ENCODE peak calls at places on chromosomes 3 and 15, in eight cellular contexts. One of them, this sample, is unnamed.

GRCh38 chr3:148528024-148528423 is 169.7 kb upstream of the AGTR1 start:
- DNase-seq in dorsolateral prefrontal cortex: no peak
- DNase-seq in adrenal gland: no peak
- DNase-seq in nephron progenitor cell: no peak
- DNase-seq in upper lobe of right lung: no peak
- DNase-seq in colonic mucosa: no peak
- DNase-seq in HL-60: no peak
- DNase-seq in natural killer cell: no peak
- DNase-seq in this sample: no peak

GRCh38 chr15:63294354-63294753 is 16.9 kb downstream of the APH1B start:
- DNase-seq in upper lobe of right lung: no peak
- DNase-seq in natural killer cell: no peak
- DNase-seq in dorsolateral prefrontal cortex: no peak
- DNase-seq in adrenal gland: no peak
- DNase-seq in HL-60: no peak
- DNase-seq in colonic mucosa: no peak
- DNase-seq in nephron progenitor cell: no peak
- DNase-seq in this sample: no peak

GRCh38 chr3:43169987-43170386 is 64.1 kb upstream of the POMGNT2 start:
- DNase-seq in adrenal gland: no peak
- DNase-seq in nephron progenitor cell: no peak
- DNase-seq in colonic mucosa: no peak
- DNase-seq in natural killer cell: no peak
- DNase-seq in upper lobe of right lung: no peak
- DNase-seq in dorsolateral prefrontal cortex: no peak
- DNase-seq in HL-60: no peak
- DNase-seq in this sample: no peak

GRCh38 chr15:40567111-40567510 is 2.0 kb upstream of the RPUSD2 start:
- DNase-seq in HL-60: peak
- DNase-seq in upper lobe of right lung: no peak
- DNase-seq in adrenal gland: no peak
- DNase-seq in dorsolateral prefrontal cortex: no peak
- DNase-seq in nephron progenitor cell: no peak
- DNase-seq in colonic mucosa: no peak
- DNase-seq in natural killer cell: no peak
- DNase-seq in this sample: no peak

GRCh38 chr3:42179110-42179725 is 86.8 kb downstream of the CCK start:
- DNase-seq in colonic mucosa: peak
- DNase-seq in nephron progenitor cell: peak
- DNase-seq in HL-60: no peak
- DNase-seq in dorsolateral prefrontal cortex: no peak
- DNase-seq in adrenal gland: peak
- DNase-seq in upper lobe of right lung: no peak
- DNase-seq in natural killer cell: no peak
- DNase-seq in this sample: peak

GRCh38 chr3:133949438-133949837 is 53.8 kb upstream of the RAB6B start:
- DNase-seq in colonic mucosa: no peak
- DNase-seq in HL-60: no peak
- DNase-seq in nephron progenitor cell: no peak
- DNase-seq in upper lobe of right lung: no peak
- DNase-seq in dorsolateral prefrontal cortex: no peak
- DNase-seq in adrenal gland: peak
- DNase-seq in natural killer cell: no peak
- DNase-seq in this sample: no peak

GRCh38 chr3:43390255-43390588 is 103.9 kb downstream of the SNRK start:
- DNase-seq in HL-60: no peak
- DNase-seq in natural killer cell: no peak
- DNase-seq in colonic mucosa: no peak
- DNase-seq in upper lobe of right lung: no peak
- DNase-seq in nephron progenitor cell: no peak
- DNase-seq in dorsolateral prefrontal cortex: no peak
- DNase-seq in adrenal gland: no peak
- DNase-seq in this sample: no peak

GRCh38 chr3:48694610-48695051 is 8.9 kb upstream of the NCKIPSD start:
- DNase-seq in upper lobe of right lung: peak
- DNase-seq in dorsolateral prefrontal cortex: peak
- DNase-seq in nephron progenitor cell: no peak
- DNase-seq in natural killer cell: no peak
- DNase-seq in adrenal gland: peak
- DNase-seq in HL-60: no peak
- DNase-seq in colonic mucosa: peak
- DNase-seq in this sample: peak

GRCh38 chr3:12831582-12831866 is 9.8 kb downstream of the RPL32 start:
- DNase-seq in nephron progenitor cell: no peak
- DNase-seq in upper lobe of right lung: no peak
- DNase-seq in dorsolateral prefrontal cortex: no peak
- DNase-seq in colonic mucosa: no peak
- DNase-seq in HL-60: no peak
- DNase-seq in natural killer cell: no peak
- DNase-seq in adrenal gland: no peak
- DNase-seq in this sample: no peak

GRCh38 chr3:12830785-12831581 is 10.4 kb downstream of the RPL32 start:
- DNase-seq in nephron progenitor cell: no peak
- DNase-seq in dorsolateral prefrontal cortex: no peak
- DNase-seq in natural killer cell: no peak
- DNase-seq in upper lobe of right lung: peak
- DNase-seq in adrenal gland: no peak
- DNase-seq in colonic mucosa: no peak
- DNase-seq in HL-60: no peak
- DNase-seq in this sample: no peak

GRCh38 chr3:12829404-12829803 is 12.0 kb downstream of the RPL32 start:
- DNase-seq in adrenal gland: no peak
- DNase-seq in HL-60: no peak
- DNase-seq in upper lobe of right lung: no peak
- DNase-seq in colonic mucosa: no peak
- DNase-seq in dorsolateral prefrontal cortex: no peak
- DNase-seq in nephron progenitor cell: no peak
- DNase-seq in natural killer cell: no peak
- DNase-seq in this sample: no peak

GRCh38 chr3:12828751-12829150 is 12.6 kb downstream of the RPL32 start:
- DNase-seq in natural killer cell: no peak
- DNase-seq in HL-60: no peak
- DNase-seq in dorsolateral prefrontal cortex: no peak
- DNase-seq in nephron progenitor cell: no peak
- DNase-seq in colonic mucosa: no peak
- DNase-seq in adrenal gland: no peak
- DNase-seq in upper lobe of right lung: no peak
- DNase-seq in this sample: no peak

GRCh38 chr3:12829886-12830784 is 11.2 kb downstream of the RPL32 start:
- DNase-seq in colonic mucosa: no peak
- DNase-seq in upper lobe of right lung: no peak
- DNase-seq in HL-60: no peak
- DNase-seq in adrenal gland: no peak
- DNase-seq in nephron progenitor cell: no peak
- DNase-seq in natural killer cell: no peak
- DNase-seq in dorsolateral prefrontal cortex: no peak
- DNase-seq in this sample: no peak
- TF ChIP-seq CTCF in colonic mucosa: no peak
- TF ChIP-seq CTCF in upper lobe of right lung: no peak
- TF ChIP-seq CTCF in HL-60: no peak
- TF ChIP-seq CTCF in adrenal gland: no peak
- TF ChIP-seq CTCF in nephron progenitor cell: no peak
- TF ChIP-seq CTCF in natural killer cell: no peak
- TF ChIP-seq CTCF in dorsolateral prefrontal cortex: no peak
- TF ChIP-seq CTCF in this sample: no peak

GRCh38 chr15:67106764-67107013 is 41.3 kb downstream of the SMAD3 start:
- DNase-seq in upper lobe of right lung: no peak
- DNase-seq in HL-60: no peak
- DNase-seq in natural killer cell: no peak
- DNase-seq in dorsolateral prefrontal cortex: no peak
- DNase-seq in adrenal gland: no peak
- DNase-seq in nephron progenitor cell: no peak
- DNase-seq in colonic mucosa: no peak
- DNase-seq in this sample: no peak

GRCh38 chr15:67105991-67106763 is 40.8 kb downstream of the SMAD3 start:
- DNase-seq in HL-60: no peak
- DNase-seq in adrenal gland: no peak
- DNase-seq in colonic mucosa: no peak
- DNase-seq in dorsolateral prefrontal cortex: no peak
- DNase-seq in nephron progenitor cell: no peak
- DNase-seq in upper lobe of right lung: no peak
- DNase-seq in natural killer cell: no peak
- DNase-seq in this sample: no peak

GRCh38 chr15:67103869-67104268 is 38.5 kb downstream of the SMAD3 start:
- DNase-seq in natural killer cell: no peak
- DNase-seq in dorsolateral prefrontal cortex: no peak
- DNase-seq in nephron progenitor cell: no peak
- DNase-seq in HL-60: no peak
- DNase-seq in upper lobe of right lung: no peak
- DNase-seq in colonic mucosa: no peak
- DNase-seq in adrenal gland: no peak
- DNase-seq in this sample: no peak

GRCh38 chr15:67104453-67104852 is 39.1 kb downstream of the SMAD3 start:
- DNase-seq in nephron progenitor cell: no peak
- DNase-seq in HL-60: no peak
- DNase-seq in upper lobe of right lung: no peak
- DNase-seq in natural killer cell: no peak
- DNase-seq in colonic mucosa: no peak
- DNase-seq in dorsolateral prefrontal cortex: no peak
- DNase-seq in adrenal gland: no peak
- DNase-seq in this sample: no peak

DNA sequence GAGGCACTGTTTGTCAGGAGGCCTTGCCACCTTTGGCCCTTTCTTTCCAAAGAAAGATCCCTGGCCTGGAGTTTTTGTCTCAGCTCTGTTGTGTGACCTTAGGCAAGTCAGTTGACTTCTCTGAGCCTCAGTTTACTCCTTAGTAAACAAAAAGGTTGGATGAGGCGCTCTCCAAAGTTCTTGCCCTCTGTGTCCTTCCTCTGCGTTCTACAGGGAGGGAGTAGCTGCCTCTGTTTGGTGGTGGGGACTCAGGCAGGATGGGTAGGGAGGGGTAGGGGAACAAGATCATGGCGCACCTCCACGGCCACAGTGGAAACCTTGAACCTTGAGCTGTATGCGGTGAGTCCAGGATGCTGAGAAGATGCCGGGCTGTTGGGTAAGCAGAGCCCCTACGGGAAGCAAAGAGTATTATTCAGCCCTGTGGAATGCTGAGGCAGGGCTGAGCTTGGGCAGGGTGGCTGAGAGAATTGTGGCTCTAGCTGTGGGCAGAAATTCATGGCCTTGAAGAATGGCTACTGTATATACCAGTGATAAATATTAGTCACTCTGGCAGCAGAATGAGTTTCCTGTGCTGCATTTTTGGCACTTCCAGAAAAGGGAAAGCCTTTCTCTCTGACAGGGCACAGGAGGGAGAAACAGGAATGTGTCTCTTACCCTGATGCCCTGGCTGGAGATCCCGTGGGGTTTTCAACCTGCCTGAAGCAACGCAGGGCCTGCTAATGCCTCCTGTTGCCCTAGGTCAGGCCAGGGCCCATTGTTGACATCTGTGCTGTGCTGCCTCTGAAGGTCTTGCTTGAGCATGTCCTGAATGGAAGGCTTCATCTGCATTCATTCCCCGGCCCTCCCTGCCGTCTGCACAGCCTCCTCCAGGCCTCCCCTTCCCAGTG is 39.9 kb downstream of the SMAD3 start:
- DNase-seq in HL-60: no peak
- DNase-seq in nephron progenitor cell: no peak
- DNase-seq in natural killer cell: no peak
- DNase-seq in upper lobe of right lung: no peak
- DNase-seq in dorsolateral prefrontal cortex: no peak
- DNase-seq in colonic mucosa: peak
- DNase-seq in adrenal gland: peak
- DNase-seq in this sample: peak
- TF ChIP-seq CTCF in HL-60: no peak
- TF ChIP-seq CTCF in nephron progenitor cell: no peak
- TF ChIP-seq CTCF in natural killer cell: no peak
- TF ChIP-seq CTCF in upper lobe of right lung: peak
- TF ChIP-seq CTCF in dorsolateral prefrontal cortex: no peak
- TF ChIP-seq CTCF in colonic mucosa: no peak
- TF ChIP-seq CTCF in adrenal gland: peak
- TF ChIP-seq CTCF in this sample: no peak

GRCh38 chr3:58784888-58785287 is 118.3 kb upstream of the FAM3D start:
- DNase-seq in colonic mucosa: no peak
- DNase-seq in upper lobe of right lung: no peak
- DNase-seq in nephron progenitor cell: no peak
- DNase-seq in HL-60: no peak
- DNase-seq in natural killer cell: no peak
- DNase-seq in dorsolateral prefrontal cortex: no peak
- DNase-seq in adrenal gland: no peak
- DNase-seq in this sample: no peak

GRCh38 chr3:58779934-58780333 is 113.4 kb upstream of the FAM3D start:
- DNase-seq in colonic mucosa: no peak
- DNase-seq in natural killer cell: no peak
- DNase-seq in dorsolateral prefrontal cortex: no peak
- DNase-seq in adrenal gland: no peak
- DNase-seq in upper lobe of right lung: no peak
- DNase-seq in HL-60: no peak
- DNase-seq in nephron progenitor cell: no peak
- DNase-seq in this sample: no peak

GRCh38 chr3:58784425-58784824 is 117.9 kb upstream of the FAM3D start:
- DNase-seq in HL-60: no peak
- DNase-seq in upper lobe of right lung: no peak
- DNase-seq in natural killer cell: no peak
- DNase-seq in adrenal gland: no peak
- DNase-seq in nephron progenitor cell: no peak
- DNase-seq in dorsolateral prefrontal cortex: no peak
- DNase-seq in colonic mucosa: no peak
- DNase-seq in this sample: no peak

GRCh38 chr3:58783845-58784244 is 117.3 kb upstream of the FAM3D start:
- DNase-seq in adrenal gland: no peak
- DNase-seq in HL-60: no peak
- DNase-seq in upper lobe of right lung: no peak
- DNase-seq in nephron progenitor cell: no peak
- DNase-seq in natural killer cell: no peak
- DNase-seq in colonic mucosa: no peak
- DNase-seq in dorsolateral prefrontal cortex: no peak
- DNase-seq in this sample: no peak
- TF ChIP-seq CTCF in adrenal gland: no peak
- TF ChIP-seq CTCF in HL-60: no peak
- TF ChIP-seq CTCF in upper lobe of right lung: no peak
- TF ChIP-seq CTCF in nephron progenitor cell: no peak
- TF ChIP-seq CTCF in natural killer cell: no peak
- TF ChIP-seq CTCF in colonic mucosa: no peak
- TF ChIP-seq CTCF in dorsolateral prefrontal cortex: no peak
- TF ChIP-seq CTCF in this sample: no peak

GRCh38 chr3:11479230-11479620 is 164.5 kb downstream of the VGLL4 start:
- DNase-seq in upper lobe of right lung: no peak
- DNase-seq in adrenal gland: no peak
- DNase-seq in nephron progenitor cell: no peak
- DNase-seq in HL-60: no peak
- DNase-seq in dorsolateral prefrontal cortex: no peak
- DNase-seq in colonic mucosa: no peak
- DNase-seq in natural killer cell: no peak
- DNase-seq in this sample: no peak

GRCh38 chr3:11480663-11481298 is 162.9 kb downstream of the VGLL4 start:
- DNase-seq in dorsolateral prefrontal cortex: no peak
- DNase-seq in natural killer cell: no peak
- DNase-seq in nephron progenitor cell: peak
- DNase-seq in upper lobe of right lung: no peak
- DNase-seq in adrenal gland: peak
- DNase-seq in HL-60: no peak
- DNase-seq in colonic mucosa: no peak
- DNase-seq in this sample: no peak

GRCh38 chr3:11478167-11478566 is 165.5 kb downstream of the VGLL4 start:
- DNase-seq in HL-60: no peak
- DNase-seq in dorsolateral prefrontal cortex: no peak
- DNase-seq in nephron progenitor cell: no peak
- DNase-seq in natural killer cell: no peak
- DNase-seq in adrenal gland: no peak
- DNase-seq in upper lobe of right lung: no peak
- DNase-seq in colonic mucosa: no peak
- DNase-seq in this sample: no peak

GRCh38 chr3:11481561-11481960 is 162.2 kb downstream of the VGLL4 start:
- DNase-seq in dorsolateral prefrontal cortex: no peak
- DNase-seq in nephron progenitor cell: no peak
- DNase-seq in HL-60: no peak
- DNase-seq in natural killer cell: no peak
- DNase-seq in adrenal gland: peak
- DNase-seq in upper lobe of right lung: no peak
- DNase-seq in colonic mucosa: no peak
- DNase-seq in this sample: no peak

DNA sequence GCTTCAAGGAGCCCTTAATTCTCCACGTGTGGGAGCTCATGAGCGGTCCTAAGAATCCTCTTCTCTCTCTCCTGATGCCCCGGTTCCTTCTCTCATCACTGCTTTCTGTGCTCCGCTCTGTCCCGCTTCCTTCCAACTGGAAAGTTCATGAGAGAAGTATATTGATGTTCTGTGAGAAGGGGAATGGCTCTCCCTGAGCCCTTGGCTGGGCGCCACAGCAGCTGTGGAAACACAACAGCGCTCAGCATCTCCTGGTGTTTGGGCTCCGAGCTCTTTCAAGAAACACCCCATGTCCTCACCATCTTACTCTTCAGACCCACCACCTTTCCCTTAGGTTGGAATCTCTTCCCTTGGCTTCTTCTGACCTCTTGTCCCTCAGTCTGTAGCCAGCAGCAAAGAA is 161.7 kb downstream of the VGLL4 start:
- DNase-seq in colonic mucosa: peak
- DNase-seq in upper lobe of right lung: no peak
- DNase-seq in adrenal gland: peak
- DNase-seq in nephron progenitor cell: no peak
- DNase-seq in HL-60: no peak
- DNase-seq in dorsolateral prefrontal cortex: peak
- DNase-seq in natural killer cell: no peak
- DNase-seq in this sample: no peak
- TF ChIP-seq CTCF in colonic mucosa: no peak
- TF ChIP-seq CTCF in upper lobe of right lung: no peak
- TF ChIP-seq CTCF in adrenal gland: no peak
- TF ChIP-seq CTCF in nephron progenitor cell: no peak
- TF ChIP-seq CTCF in HL-60: no peak
- TF ChIP-seq CTCF in dorsolateral prefrontal cortex: no peak
- TF ChIP-seq CTCF in natural killer cell: no peak
- TF ChIP-seq CTCF in this sample: no peak